ENCODE peak calls at places on chromosomes 16 and 17, in six cellular contexts. H is upper lobe of left lung, A is stomach, W is K562, B is prostate gland, P is HCT116. J is an unnamed sample.

GRCh38 chr17:1562178-1562643 is 381 bp downstream of the PITPNA start:
- DNase-seq in H (no peak), A (peak; percentile 50), W (no peak), B (no peak), P (no peak), J (peak; percentile 93)

GRCh38 chr17:67390646-67391480 is 13.8 kb downstream of the PITPNC1 start:
- DNase-seq in H (no peak), A (peak; percentile 76), W (no peak), B (peak; percentile 76), P (peak; percentile 89), J (peak; percentile 80)

GRCh38 chr16:52552643-52553042 is 5.7 kb upstream of the TOX3 start:
- DNase-seq in H (no peak), A (no peak), W (no peak), B (no peak), P (no peak), J (no peak)

GRCh38 chr16:23786964-23787571 is 32.2 kb downstream of the CHP2 start:
- DNase-seq in H (no peak), A (no peak), W (no peak), B (no peak), P (no peak), J (no peak)

GRCh38 chr16:17638134-17638533 is 167.4 kb upstream of the XYLT1 start:
- DNase-seq in H (no peak), A (no peak), W (no peak), B (no peak), P (no peak), J (no peak)

GRCh38 chr16:23781176-23781575 is 26.4 kb downstream of the CHP2 start:
- DNase-seq in H (no peak), A (no peak), W (no peak), B (peak; percentile 58), P (no peak), J (no peak)

GRCh38 chr16:7313170-7313569 is 19.5 kb upstream of the RBFOX1 start:
- DNase-seq in H (no peak), A (no peak), W (peak; percentile 25), B (no peak), P (no peak), J (no peak)

GRCh38 chr17:35907691-35908090 is 22.9 kb downstream of the RDM1 start:
- DNase-seq in H (no peak), A (no peak), W (no peak), B (no peak), P (no peak), J (no peak)

GRCh38 chr17:27540300-27541105 is 84.3 kb downstream of the KSR1 start:
- DNase-seq in H (peak; percentile 90), A (peak; percentile 92), W (no peak), B (peak; percentile 72), P (no peak), J (peak; percentile 84)

GRCh38 chr16:473046-474043 is 47.9 kb downstream of the RAB11FIP3 start:
- DNase-seq in H (no peak), A (no peak), W (peak; percentile 45), B (no peak), P (no peak), J (no peak)

GRCh38 chr16:8861563-8862308 is 7.1 kb downstream of the CARHSP1 start:
- DNase-seq in H (no peak), A (no peak), W (peak; percentile 63), B (no peak), P (no peak), J (no peak)

GRCh38 chr16:16037970-16038369 is 88.6 kb downstream of the ABCC1 start:
- DNase-seq in H (no peak), A (no peak), W (no peak), B (no peak), P (no peak), J (no peak)

GRCh38 chr17:32927724-32928526 is at the start of gene TMEM98:
- DNase-seq in H (peak; percentile 91), A (peak; percentile 43), W (peak; percentile 45), B (no peak), P (no peak), J (no peak)

GRCh38 chr17:4204676-4205075 is 59.1 kb downstream of the ANKFY1 start:
- DNase-seq in H (no peak), A (no peak), W (no peak), B (peak; percentile 34), P (no peak), J (no peak)

GRCh38 chr16:8708546-8708945 is 34.1 kb downstream of the ABAT start:
- DNase-seq in H (no peak), A (no peak), W (no peak), B (no peak), P (no peak), J (no peak)

GRCh38 chr16:84924339-84925091 is 86.8 kb downstream of the ZDHHC7 start:
- DNase-seq in H (no peak), A (no peak), W (peak; percentile 60), B (no peak), P (no peak), J (no peak)

GRCh38 chr16:56334761-56335160 is 90.6 kb downstream of the AMFR start:
- DNase-seq in H (no peak), A (no peak), W (no peak), B (no peak), P (no peak), J (no peak)

GRCh38 chr16:22979038-22979437 is 165.1 kb downstream of the HS3ST2 start:
- DNase-seq in H (no peak), A (no peak), W (no peak), B (no peak), P (no peak), J (no peak)

GRCh38 chr16:67666032-67666537 is 465 bp downstream of the ENKD1 start:
- DNase-seq in H (peak; percentile 94), A (no peak), W (peak; percentile 61), B (no peak), P (no peak), J (peak; percentile 89)

GRCh38 chr16:11852092-11852809 is 909 bp upstream of the RSL1D1 start:
- DNase-seq in H (no peak), A (no peak), W (peak; percentile 52), B (no peak), P (no peak), J (no peak)

GRCh38 chr17:76670708-76671122 is 27.2 kb upstream of the ST6GALNAC1 start:
- DNase-seq in H (peak; percentile 73), A (no peak), W (no peak), B (no peak), P (no peak), J (no peak)

GRCh38 chr16:21628772-21629171 is 23.6 kb downstream of the IGSF6 start:
- DNase-seq in H (no peak), A (no peak), W (no peak), B (no peak), P (no peak), J (no peak)

GRCh38 chr16:86714166-86714565 is 135.8 kb downstream of the FOXL1 start:
- DNase-seq in H (no peak), A (no peak), W (no peak), B (no peak), P (no peak), J (no peak)

GRCh38 chr16:89006036-89006752 is 29.2 kb upstream of the CBFA2T3 start:
- DNase-seq in H (peak; percentile 70), A (no peak), W (no peak), B (no peak), P (no peak), J (peak; percentile 55)

GRCh38 chr16:2968368-2968737 is 795 bp upstream of the PAQR4 start:
- DNase-seq in H (no peak), A (no peak), W (peak; percentile 83), B (no peak), P (peak; percentile 63), J (no peak)

GRCh38 chr17:20989991-20990855 is 52.6 kb downstream of the USP22 start:
- DNase-seq in H (no peak), A (no peak), W (no peak), B (no peak), P (no peak), J (no peak)

GRCh38 chr17:17824119-17824779 is 12.5 kb downstream of the SREBF1 start:
- DNase-seq in H (peak; percentile 39), A (no peak), W (no peak), B (no peak), P (no peak), J (no peak)

GRCh38 chr16:68297908-68298307 is 12.8 kb downstream of the SLC7A6OS start:
- DNase-seq in H (no peak), A (no peak), W (no peak), B (no peak), P (no peak), J (no peak)

GRCh38 chr17:16417896-16418683 is 2.7 kb downstream of the TRPV2 start:
- DNase-seq in H (peak; percentile 62), A (no peak), W (no peak), B (no peak), P (no peak), J (peak; percentile 71)

GRCh38 chr17:32794533-32795246 is 82.2 kb downstream of the MYO1D start:
- DNase-seq in H (no peak), A (no peak), W (peak; percentile 85), B (no peak), P (no peak), J (no peak)

GRCh38 chr17:50658602-50659001 is 23.9 kb downstream of the ABCC3 start:
- DNase-seq in H (no peak), A (no peak), W (peak; percentile 45), B (no peak), P (no peak), J (no peak)

GRCh38 chr16:50323335-50324011 is 45.3 kb downstream of the BRD7 start:
- DNase-seq in H (no peak), A (no peak), W (peak; percentile 67), B (no peak), P (peak; percentile 21), J (peak; percentile 52)
- TF ChIP-seq CTCF in H (no peak), A (no peak), W (peak; percentile 19), B (peak; percentile 15), P (peak; percentile 25), J (no peak)

GRCh38 chr16:31010539-31010938 is at the start of gene STX1B:
- DNase-seq in H (peak; percentile 85), A (no peak), W (no peak), B (no peak), P (no peak), J (no peak)
- H3K4me3 ChIP-seq in H (no peak within 1 kb of the TSS), A (peak within 1 kb of the TSS; percentile 32), W (no peak within 1 kb of the TSS), B (no peak within 1 kb of the TSS), P (no peak within 1 kb of the TSS), J (no peak within 1 kb of the TSS)

GRCh38 chr17:36921131-36921851 is 16.0 kb upstream of the LHX1 start:
- DNase-seq in H (no peak), A (peak; percentile 43), W (peak; percentile 54), B (no peak), P (peak; percentile 98), J (no peak)
- TF ChIP-seq POLR2AphosphoS5 in H (no peak), A (no peak), W (no peak), B (no peak), P (peak; percentile 77), J (no peak)

DNA sequence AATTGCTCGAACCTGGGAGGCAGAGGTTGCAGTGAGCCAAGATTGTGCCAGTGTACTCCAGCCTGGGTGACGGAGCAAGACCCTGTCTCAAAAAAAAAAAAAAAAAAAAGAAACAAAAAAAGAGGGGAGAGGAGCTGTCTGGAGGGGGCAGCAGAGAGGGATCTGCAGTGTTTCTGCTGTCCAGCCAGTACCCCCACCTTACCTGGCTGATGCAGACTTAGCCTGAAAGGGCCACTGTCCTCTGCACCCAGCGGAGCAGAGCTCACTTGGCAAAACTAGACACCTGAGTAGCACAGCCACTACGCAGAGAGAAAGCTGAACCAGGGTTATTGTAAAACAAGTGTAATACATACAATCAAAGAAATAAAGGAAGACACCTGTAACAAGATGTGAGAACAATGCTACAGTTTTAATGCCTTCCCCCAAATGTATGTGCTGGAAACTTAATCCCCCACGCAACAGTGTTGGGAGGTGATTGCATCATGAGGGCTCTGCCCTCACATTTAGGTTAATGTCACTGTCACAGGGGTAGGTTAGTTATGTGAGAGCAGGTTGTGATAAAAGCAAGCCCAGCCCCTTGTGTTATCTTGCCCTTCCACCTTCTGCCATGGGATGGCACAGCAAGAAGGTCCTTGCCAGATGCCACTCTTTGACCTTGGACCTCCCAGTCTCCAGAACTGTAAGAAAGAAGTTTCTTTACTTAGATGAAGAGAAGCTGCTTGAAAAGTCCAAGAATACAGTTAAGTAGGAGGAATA is 211.2 kb downstream of the RPTOR start:
- DNase-seq in H (no peak), A (no peak), W (peak; percentile 37), B (no peak), P (no peak), J (no peak)
- TF ChIP-seq CTCF in H (no peak), A (no peak), W (peak; percentile 49), B (no peak), P (peak; percentile 22), J (no peak)